ENCODE peak calls at places on chromosomes 6 and 20, in five cellular contexts. E is neural progenitor cell, J is PC-3, A is hepatocyte, I is GM23248. C is an unnamed sample. For H3K4me1, the result is how much of the 10 kb centered on the place peaks cover.

GRCh38 chr20:32231847-32232246 is 24.2 kb downstream of the POFUT1 start:
- DNase-seq in E (no peak), J (no peak), A (peak), I (no peak), C (peak)

GRCh38 chr6:6890400-6890858 is 217.3 kb upstream of the RREB1 start:
- DNase-seq in E (peak), J (no peak), A (peak), I (peak), C (no peak)

GRCh38 chr20:40809361-40809760 is 120.3 kb upstream of the MAFB start:
- DNase-seq in E (no peak), J (no peak), A (no peak), I (no peak), C (no peak)

GRCh38 chr20:61460261-61461047 is 208.4 kb downstream of the CDH4 start:
- DNase-seq in E (no peak), J (no peak), A (no peak), I (no peak), C (no peak)

GRCh38 chr20:38186788-38187221 is 21.7 kb upstream of the TGM2 start:
- DNase-seq in E (no peak), J (peak), A (no peak), I (peak), C (no peak)

GRCh38 chr6:109524129-109524528 is 41.1 kb upstream of the ZBTB24 start:
- DNase-seq in E (no peak), J (no peak), A (no peak), I (no peak), C (no peak)

GRCh38 chr6:168355716-168356522 is 36.3 kb upstream of the DACT2 start:
- DNase-seq in E (peak), J (no peak), A (peak), I (peak), C (no peak)

GRCh38 chr6:162580619-162581018 is 146.9 kb downstream of the PRKN start:
- DNase-seq in E (peak), J (no peak), A (no peak), I (no peak), C (no peak)

GRCh38 chr6:128598561-128598960 is 78.2 kb upstream of the PTPRK start:
- DNase-seq in E (no peak), J (peak), A (peak), I (no peak), C (no peak)

GRCh38 chr6:128599036-128599435 is 78.6 kb upstream of the PTPRK start:
- DNase-seq in E (no peak), J (peak), A (no peak), I (peak), C (no peak)

GRCh38 chr6:128600397-128600951 is 80.1 kb upstream of the PTPRK start:
- DNase-seq in E (no peak), J (peak), A (peak), I (peak), C (no peak)

GRCh38 chr6:128597004-128597403 is 76.6 kb upstream of the PTPRK start:
- DNase-seq in E (no peak), J (peak), A (no peak), I (peak), C (no peak)

GRCh38 chr6:128597956-128598355 is 77.6 kb upstream of the PTPRK start:
- DNase-seq in E (no peak), J (peak), A (no peak), I (peak), C (no peak)
- TF ChIP-seq EZH2phosphoT487 in E (no peak), J (no peak), A (no peak), I (no peak), C (no peak)

DNA sequence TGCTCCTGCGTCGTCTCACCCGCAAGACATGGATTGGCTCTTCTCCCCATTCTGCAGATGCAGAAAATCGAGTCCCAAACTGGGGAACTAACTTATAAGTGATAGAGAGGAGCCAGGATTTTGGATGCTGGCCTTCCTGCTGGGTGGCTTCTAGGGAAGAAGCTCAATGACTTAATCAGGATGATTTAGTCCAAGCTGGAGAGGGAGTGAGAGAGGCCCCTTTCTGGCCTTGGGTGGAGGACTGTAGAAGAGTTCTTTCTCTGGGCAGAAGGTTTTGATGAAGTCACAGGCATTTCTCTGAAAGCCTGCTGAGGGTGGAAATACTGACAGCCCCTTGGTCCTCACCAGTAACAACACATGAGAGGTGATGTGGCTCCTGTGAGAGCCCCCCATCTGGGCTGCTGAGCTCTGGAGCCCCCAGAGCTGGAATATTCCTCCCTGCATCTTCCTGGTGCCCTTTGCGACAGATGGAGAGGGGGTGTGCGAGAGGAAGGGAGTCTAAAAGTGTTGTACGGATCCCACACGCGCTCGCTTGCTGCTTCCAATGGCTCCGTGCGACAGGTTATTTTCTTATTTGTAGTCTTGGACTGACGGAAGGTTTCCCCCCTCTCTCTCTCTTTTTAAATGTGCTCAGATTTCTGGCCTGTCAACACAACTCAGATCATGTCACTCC is 3.4 kb downstream of the SIRPA start:
- DNase-seq in E (no peak), J (no peak), A (no peak), I (peak), C (no peak)
- H3K4me1 ChIP-seq in E (under half), J (under half), A (under half), I (under half), C (under half)

DNA sequence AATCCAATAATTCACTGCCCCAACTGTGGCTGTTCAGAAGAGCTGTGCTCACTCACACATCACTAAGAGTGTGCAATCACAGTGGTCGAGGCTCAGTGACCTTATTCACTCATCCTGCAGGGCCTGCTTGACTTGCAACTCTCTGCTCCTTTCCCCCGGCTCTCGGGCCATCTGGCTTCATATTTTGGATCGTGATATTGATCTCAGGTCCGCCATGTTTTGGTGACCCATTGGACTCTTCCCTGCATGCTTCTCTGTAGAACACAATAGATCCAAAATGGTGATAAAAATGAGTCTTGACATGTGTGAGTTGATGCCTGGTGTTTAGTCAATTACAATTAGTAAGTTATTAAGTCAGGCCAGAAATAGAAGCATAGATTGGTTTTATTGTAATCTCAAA is 313.9 kb upstream of the SOX4 start:
- DNase-seq in E (no peak), J (no peak), A (no peak), I (no peak), C (no peak)
- H3K27ac ChIP-seq in E (no peak), J (no peak), A (no peak), I (no peak), C (no peak)

DNA sequence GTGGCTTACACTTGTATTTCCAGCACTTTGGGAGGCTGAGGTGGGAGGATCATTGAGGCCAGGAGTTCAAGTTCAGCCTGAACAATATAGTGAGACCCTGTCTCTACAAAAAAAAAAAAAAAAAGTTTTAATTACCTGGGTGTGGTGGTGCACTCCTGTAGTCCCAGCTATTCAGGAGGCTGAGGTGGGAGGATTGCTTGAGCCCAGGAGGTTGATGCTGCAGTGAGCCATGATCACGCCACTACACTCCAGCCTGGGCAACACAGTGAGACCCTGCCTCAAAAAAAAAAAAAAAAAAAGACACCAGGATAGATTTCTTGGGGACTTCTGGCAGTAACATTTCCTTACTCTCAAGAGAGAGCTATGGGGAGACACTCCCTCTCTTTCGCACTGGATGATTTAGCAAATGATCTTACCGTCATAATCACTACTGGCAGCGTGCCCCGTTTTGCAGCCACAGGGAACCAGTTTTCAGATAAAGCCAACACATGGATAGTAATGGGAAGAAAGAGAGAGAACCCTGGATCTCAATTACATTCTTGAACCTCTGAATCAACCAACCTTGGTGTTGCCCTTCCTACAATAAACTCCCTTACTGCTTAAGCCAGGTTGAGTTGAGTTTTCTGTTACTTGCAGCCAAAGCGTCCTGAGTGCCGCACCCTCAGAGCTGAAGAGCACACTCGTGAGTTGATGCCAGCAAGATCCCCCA is 18.1 kb upstream of the PTPN1 start:
- DNase-seq in E (no peak), J (no peak), A (no peak), I (peak), C (no peak)
- TF ChIP-seq EZH2phosphoT487 in E (no peak), J (no peak), A (no peak), I (no peak), C (no peak)

GRCh38 chr6:56652994-56653393 is 10.3 kb upstream of the DST start:
- DNase-seq in E (no peak), J (peak), A (no peak), I (peak), C (no peak)

GRCh38 chr6:56649782-56650181 is 7.1 kb upstream of the DST start:
- DNase-seq in E (no peak), J (peak), A (no peak), I (peak), C (no peak)

GRCh38 chr6:56652231-56652630 is 9.5 kb upstream of the DST start:
- DNase-seq in E (no peak), J (peak), A (no peak), I (peak), C (no peak)

GRCh38 chr6:56649053-56649769 is 6.5 kb upstream of the DST start:
- DNase-seq in E (no peak), J (peak), A (peak), I (peak), C (no peak)

GRCh38 chr6:56650191-56650590 is 7.5 kb upstream of the DST start:
- DNase-seq in E (no peak), J (no peak), A (no peak), I (peak), C (no peak)
- H3K4me1 ChIP-seq in E (under half), J (under half), A (under half), I (half or more), C (under half)

C was measured in OCI-LY7.